ENCODE peak calls at places on chromosomes 6 and 20, in four cellular contexts. One of them, this sample, is unnamed.

GRCh38 chr20:47248448-47248966 is 108.0 kb downstream of the ZMYND8 start:
- DNase-seq in mesendoderm: no peak
- DNase-seq in IMR-90: no peak
- DNase-seq in H1: no peak
- DNase-seq in this sample: no peak

GRCh38 chr6:156057869-156058268 is 602.2 kb upstream of the NOX3 start:
- DNase-seq in mesendoderm: no peak
- DNase-seq in IMR-90: no peak
- DNase-seq in H1: no peak
- DNase-seq in this sample: no peak

GRCh38 chr6:99495466-99495865 is 19.8 kb downstream of the USP45 start:
- DNase-seq in mesendoderm: no peak
- DNase-seq in IMR-90: peak; percentile 13
- DNase-seq in H1: no peak
- DNase-seq in this sample: no peak

GRCh38 chr20:24135786-24136185 is 147.2 kb upstream of the GGTLC1 start:
- DNase-seq in mesendoderm: no peak
- DNase-seq in IMR-90: no peak
- DNase-seq in H1: no peak
- DNase-seq in this sample: no peak

GRCh38 chr6:33241968-33242367 is 29.7 kb downstream of the VPS52 start:
- DNase-seq in mesendoderm: no peak
- DNase-seq in IMR-90: no peak
- DNase-seq in H1: no peak
- DNase-seq in this sample: no peak

GRCh38 chr6:89792881-89793280 is 26.7 kb downstream of the MDN1 start:
- DNase-seq in mesendoderm: peak; percentile 83
- DNase-seq in IMR-90: peak; percentile 16
- DNase-seq in H1: no peak
- DNase-seq in this sample: peak; percentile 45

GRCh38 chr6:169784941-169785340 is 33.5 kb downstream of the ERMARD start:
- DNase-seq in mesendoderm: no peak
- DNase-seq in IMR-90: no peak
- DNase-seq in H1: peak; percentile 13
- DNase-seq in this sample: peak; percentile 4

GRCh38 chr6:39380837-39381534 is 58.5 kb upstream of the KCNK16 start:
- DNase-seq in mesendoderm: no peak
- DNase-seq in IMR-90: no peak
- DNase-seq in H1: no peak
- DNase-seq in this sample: no peak

GRCh38 chr20:59817406-59817805 is 116.0 kb downstream of the SYCP2 start:
- DNase-seq in mesendoderm: peak; percentile 6
- DNase-seq in IMR-90: no peak
- DNase-seq in H1: no peak
- DNase-seq in this sample: peak; percentile 12

GRCh38 chr20:57383447-57384347 is 7.5 kb upstream of the RBM38 start:
- DNase-seq in mesendoderm: no peak
- DNase-seq in IMR-90: no peak
- DNase-seq in H1: no peak
- DNase-seq in this sample: peak; percentile 61

GRCh38 chr20:2314759-2315439 is 19.1 kb downstream of the TGM3 start:
- DNase-seq in mesendoderm: peak; percentile 51
- DNase-seq in IMR-90: peak; percentile 28
- DNase-seq in H1: no peak
- DNase-seq in this sample: no peak

GRCh38 chr6:5566718-5567117 is 305.4 kb downstream of the FARS2 start:
- DNase-seq in mesendoderm: no peak
- DNase-seq in IMR-90: no peak
- DNase-seq in H1: no peak
- DNase-seq in this sample: no peak

GRCh38 chr6:153003294-153003645 is 761 bp upstream of the MTRF1L start:
- DNase-seq in mesendoderm: peak; percentile 47
- DNase-seq in IMR-90: peak; percentile 20
- DNase-seq in H1: no peak
- DNase-seq in this sample: no peak

GRCh38 chr6:52384145-52384766 is 22.3 kb downstream of the PAQR8 start:
- DNase-seq in mesendoderm: no peak
- DNase-seq in IMR-90: no peak
- DNase-seq in H1: no peak
- DNase-seq in this sample: no peak
- H3K4ac ChIP-seq in mesendoderm: no peak overlapping the region
- H3K4ac ChIP-seq in IMR-90: no peak overlapping the region
- H3K4ac ChIP-seq in H1: no peak overlapping the region
- H3K4ac ChIP-seq in this sample: no peak overlapping the region

DNA sequence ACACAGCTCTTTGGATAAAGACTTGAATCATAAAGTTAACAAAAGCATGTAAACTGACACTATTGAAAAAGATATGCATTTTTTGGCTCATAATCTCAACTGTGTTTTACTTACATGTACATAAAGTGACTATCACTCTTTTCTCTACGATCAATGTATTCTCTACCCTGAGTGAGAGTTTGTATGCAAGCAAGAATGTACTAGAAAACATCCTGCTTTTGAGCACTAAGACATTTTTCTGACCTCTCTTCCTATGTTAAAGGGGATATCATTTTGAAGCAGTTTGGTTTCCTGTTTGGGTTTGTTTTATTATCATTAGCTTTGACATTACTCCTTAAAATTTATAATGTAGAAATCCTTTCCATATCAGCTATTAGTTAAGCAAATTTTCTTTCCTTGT is 910.8 kb downstream of the C6orf118 start:
- DNase-seq in mesendoderm: no peak
- DNase-seq in IMR-90: no peak
- DNase-seq in H1: no peak
- DNase-seq in this sample: no peak
- H3K18ac ChIP-seq in mesendoderm: no peak overlapping the region
- H3K18ac ChIP-seq in IMR-90: no peak overlapping the region
- H3K18ac ChIP-seq in H1: no peak overlapping the region
- H3K18ac ChIP-seq in this sample: no peak overlapping the region

GRCh38 chr6:144139817-144140216 is 10.5 kb upstream of the STX11 start:
- DNase-seq in mesendoderm: no peak
- DNase-seq in IMR-90: no peak
- DNase-seq in H1: no peak
- DNase-seq in this sample: no peak
- H4K5ac ChIP-seq in mesendoderm: no peak overlapping the region
- H4K5ac ChIP-seq in IMR-90: no peak overlapping the region
- H4K5ac ChIP-seq in H1: no peak overlapping the region
- H4K5ac ChIP-seq in this sample: no peak overlapping the region

DNA sequence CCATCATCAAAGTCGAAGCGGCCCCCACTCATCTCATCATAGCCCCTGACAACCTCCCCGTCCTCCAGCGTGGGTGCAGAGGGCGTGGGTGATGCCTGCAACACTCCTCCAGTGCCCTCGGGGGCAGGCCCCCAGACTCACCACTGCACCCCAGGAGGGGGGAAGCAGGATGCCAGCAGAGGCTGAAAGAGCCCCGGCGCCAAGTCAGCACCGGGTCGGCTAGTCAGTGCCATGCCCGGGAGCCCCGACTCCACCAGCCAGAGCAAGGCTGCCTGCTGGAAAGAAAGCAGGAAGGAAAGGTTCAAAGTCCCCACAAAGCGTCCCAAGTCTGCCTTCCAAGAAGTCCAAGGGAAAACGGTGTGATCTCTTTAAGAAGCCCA is 324 bp downstream of the JPH2 start:
- DNase-seq in mesendoderm: no peak
- DNase-seq in IMR-90: no peak
- DNase-seq in H1: no peak
- DNase-seq in this sample: no peak
- H3K4ac ChIP-seq in mesendoderm: peak overlapping the region; percentile 65
- H3K4ac ChIP-seq in IMR-90: peak overlapping the region; percentile 98
- H3K4ac ChIP-seq in H1: no peak overlapping the region
- H3K4ac ChIP-seq in this sample: no peak overlapping the region

DNA sequence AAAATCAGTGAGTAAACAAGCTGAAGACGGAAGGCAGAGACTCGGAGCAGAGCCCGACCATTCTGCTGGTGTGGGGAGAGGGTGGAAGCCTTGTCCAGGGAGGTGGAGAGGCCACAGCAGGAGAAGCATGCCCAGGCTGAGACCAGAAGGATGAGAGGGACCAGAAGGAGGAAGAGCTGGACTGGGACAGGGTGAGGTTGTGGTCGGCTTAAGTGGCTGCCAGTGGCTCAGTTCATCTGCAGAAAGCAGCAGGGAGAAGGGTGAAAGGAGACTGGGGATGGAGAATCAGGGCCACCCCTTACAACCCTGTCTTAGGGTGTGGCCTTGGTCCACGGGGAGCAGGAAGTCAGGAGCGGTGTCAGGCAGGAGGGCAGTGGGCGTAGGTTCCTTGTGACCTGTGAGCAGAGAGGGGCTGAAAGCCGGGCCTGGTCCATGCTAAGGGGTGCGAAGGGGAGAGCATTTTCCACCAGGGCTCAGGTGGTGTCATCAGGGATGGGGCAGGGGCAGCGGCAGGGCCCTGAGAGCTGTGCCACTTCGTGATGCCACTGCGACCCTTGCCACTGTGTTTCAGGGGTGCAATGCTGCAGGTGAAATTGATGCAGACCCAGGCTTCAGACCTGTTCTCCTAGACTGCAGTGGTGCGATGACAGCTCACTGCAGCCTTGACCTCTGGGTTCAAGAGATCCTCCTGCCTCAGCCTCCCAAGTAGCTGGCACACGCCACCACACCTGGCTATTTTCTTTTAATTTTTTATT is 81.1 kb downstream of the TTLL2 start:
- DNase-seq in mesendoderm: no peak
- DNase-seq in IMR-90: no peak
- DNase-seq in H1: no peak
- DNase-seq in this sample: no peak
- H3K18ac ChIP-seq in mesendoderm: no peak overlapping the region
- H3K18ac ChIP-seq in IMR-90: no peak overlapping the region
- H3K18ac ChIP-seq in H1: no peak overlapping the region
- H3K18ac ChIP-seq in this sample: no peak overlapping the region

GRCh38 chr6:163960128-163960527 is 545.6 kb downstream of the QKI start:
- DNase-seq in mesendoderm: no peak
- DNase-seq in IMR-90: no peak
- DNase-seq in H1: no peak
- DNase-seq in this sample: no peak
- H4K5ac ChIP-seq in mesendoderm: no peak overlapping the region
- H4K5ac ChIP-seq in IMR-90: no peak overlapping the region
- H4K5ac ChIP-seq in H1: no peak overlapping the region
- H4K5ac ChIP-seq in this sample: no peak overlapping the region

GRCh38 chr20:34024733-34025351 is 31.1 kb downstream of the RALY start:
- DNase-seq in mesendoderm: no peak
- DNase-seq in IMR-90: no peak
- DNase-seq in H1: no peak
- DNase-seq in this sample: no peak
- H3K4ac ChIP-seq in mesendoderm: no peak overlapping the region
- H3K4ac ChIP-seq in IMR-90: no peak overlapping the region
- H3K4ac ChIP-seq in H1: no peak overlapping the region
- H3K4ac ChIP-seq in this sample: no peak overlapping the region

DNA sequence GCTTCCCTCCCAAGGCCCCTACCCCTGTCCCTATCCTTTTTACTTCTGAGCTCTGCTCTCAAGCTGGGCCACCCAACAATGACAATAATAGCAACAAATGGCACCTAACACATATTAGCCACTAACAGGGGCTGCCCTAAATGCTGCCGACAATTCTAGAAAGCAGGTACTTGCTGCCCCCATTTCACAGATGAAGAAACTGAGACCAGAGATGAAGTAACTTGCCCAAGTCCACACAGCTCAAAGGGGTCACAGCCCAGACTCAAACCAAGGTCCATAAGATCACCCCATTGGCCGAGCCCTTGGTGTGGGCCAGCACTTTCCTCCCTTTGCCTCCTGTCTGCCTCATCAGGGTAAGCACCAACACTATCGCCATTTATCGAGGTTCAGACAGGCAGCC is 12.0 kb downstream of the BNIP5 start:
- DNase-seq in mesendoderm: no peak
- DNase-seq in IMR-90: no peak
- DNase-seq in H1: no peak
- DNase-seq in this sample: no peak
- H3K18ac ChIP-seq in mesendoderm: no peak overlapping the region
- H3K18ac ChIP-seq in IMR-90: no peak overlapping the region
- H3K18ac ChIP-seq in H1: no peak overlapping the region
- H3K18ac ChIP-seq in this sample: no peak overlapping the region